ENCODE peak calls at places on chromosomes 3 and 15, in four cellular contexts. X, O, Z and R are unnamed samples.

GRCh38 chr3:31247850-31248618 is 284.7 kb upstream of the STT3B start:
- DNase-seq in Z (no peak), O (no peak), X (no peak), R (no peak)

GRCh38 chr3:55698826-55699225 is 211.7 kb upstream of the WNT5A start:
- DNase-seq in Z (no peak), O (no peak), X (no peak), R (peak)

GRCh38 chr3:171364500-171364899 is 95.7 kb downstream of the TNIK start:
- DNase-seq in O (no peak), Z (no peak), X (no peak), R (no peak)

GRCh38 chr3:71785594-71786472 is 885 bp upstream of the PROK2 start:
- DNase-seq in O (no peak), Z (no peak), X (no peak), R (no peak)

GRCh38 chr3:37943126-37943525 is 47.5 kb upstream of the VILL start:
- DNase-seq in Z (no peak), O (no peak), X (no peak), R (no peak)

GRCh38 chr15:67079361-67079760 is 14.0 kb downstream of the SMAD3 start:
- DNase-seq in X (no peak), Z (no peak), O (no peak), R (no peak)

GRCh38 chr15:90463381-90463780 is 66.3 kb upstream of the CRTC3 start:
- DNase-seq in Z (no peak), O (no peak), X (peak), R (no peak)

GRCh38 chr15:85527907-85528306 is 147.5 kb downstream of the AKAP13 start:
- DNase-seq in O (no peak), X (no peak), Z (no peak), R (no peak)

GRCh38 chr3:126419886-126420786 is 25.4 kb downstream of the CFAP100 start:
- DNase-seq in X (no peak), O (peak), Z (peak), R (no peak)

GRCh38 chr15:62927196-62927595 is 115.4 kb upstream of the TPM1 start:
- DNase-seq in X (no peak), O (no peak), Z (no peak), R (no peak)

GRCh38 chr3:167406876-167407492 is 26.9 kb upstream of the ZBBX start:
- DNase-seq in O (no peak), Z (peak), X (peak), R (peak)

GRCh38 chr15:89400121-89400996 is 65.7 kb upstream of the POLG start:
- DNase-seq in X (no peak), O (no peak), Z (no peak), R (no peak)

GRCh38 chr3:157120071-157120892 is 39.7 kb downstream of the CCNL1 start:
- DNase-seq in Z (peak), X (no peak), O (no peak), R (no peak)
- H3K4me3 ChIP-seq in Z (peak), X (peak), O (no peak), R (no peak)

GRCh38 chr3:29284578-29284977 is 3.7 kb downstream of the RBMS3 start:
- DNase-seq in X (no peak), Z (no peak), O (no peak), R (no peak)
- H3K4me3 ChIP-seq in X (no peak), Z (no peak), O (peak), R (no peak)

DNA sequence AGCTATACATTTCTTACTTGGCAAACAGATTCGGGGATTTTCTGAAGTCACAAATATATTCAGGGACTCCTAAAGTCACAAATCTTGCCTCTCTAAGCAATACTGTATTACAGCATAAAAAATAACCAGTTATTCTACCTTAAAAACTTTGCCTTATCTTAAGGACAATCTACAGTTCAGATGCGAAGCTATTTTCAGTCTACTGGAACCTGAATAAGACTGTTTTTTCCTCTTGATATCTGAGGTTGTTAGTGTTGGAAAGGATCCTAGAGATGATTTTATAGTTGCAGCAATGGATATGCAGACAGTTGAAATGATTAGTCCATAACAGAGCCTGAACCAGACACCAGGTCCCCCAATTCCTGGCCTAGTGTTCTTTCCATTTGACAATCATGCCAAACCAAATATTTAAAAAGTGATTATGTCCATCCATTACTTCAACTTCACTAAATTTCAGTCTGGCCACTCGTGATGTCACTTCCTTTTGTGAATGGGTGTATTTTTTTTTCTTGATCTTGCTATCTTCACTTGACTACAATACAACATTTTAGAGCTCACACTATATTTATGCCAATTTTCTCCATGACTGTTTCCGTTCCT is 1.8 kb downstream of the HDGFL3 start:
- DNase-seq in X (no peak), Z (no peak), O (no peak), R (no peak)
- H3K4me3 ChIP-seq in X (peak), Z (no peak), O (peak), R (peak)

DNA sequence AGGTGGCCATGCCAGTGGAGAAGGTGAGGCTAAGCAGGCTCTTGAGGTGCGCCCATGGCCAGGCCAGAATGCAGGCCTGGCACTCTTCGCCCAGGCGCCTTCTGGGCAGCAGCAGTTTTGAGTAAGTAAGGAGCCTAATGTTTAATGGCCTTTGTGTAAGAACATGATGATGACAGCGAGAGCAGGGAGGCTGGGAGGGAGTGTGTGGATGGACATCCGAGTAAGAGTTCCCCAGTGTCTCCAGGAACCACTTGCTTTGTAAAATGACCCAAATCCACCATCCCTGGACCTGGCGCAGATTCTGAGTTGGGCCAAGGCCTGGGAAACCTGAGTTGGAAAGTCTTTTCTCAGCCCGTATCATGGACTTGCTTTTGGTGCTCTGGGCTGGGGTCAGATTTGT is 24.1 kb downstream of the KLF13 start:
- DNase-seq in O (no peak), X (no peak), Z (no peak), R (no peak)
- H3K4me3 ChIP-seq in O (no peak), X (no peak), Z (no peak), R (no peak)

GRCh38 chr3:49552087-49552486 is 2.2 kb upstream of the BSN start:
- DNase-seq in X (no peak), O (no peak), Z (no peak), R (no peak)

GRCh38 chr3:49553320-49553689 is 972 bp upstream of the BSN start:
- DNase-seq in O (no peak), Z (no peak), X (no peak), R (no peak)

GRCh38 chr3:49556500-49557275 is 2.4 kb downstream of the BSN start:
- DNase-seq in Z (no peak), O (no peak), X (no peak), R (no peak)

GRCh38 chr3:49553690-49554634 is at the start of gene BSN:
- DNase-seq in X (peak), Z (peak), O (peak), R (peak)

GRCh38 chr3:49554639-49555265 is 475 bp downstream of the BSN start:
- DNase-seq in X (no peak), O (no peak), Z (no peak), R (peak)
- H3K4me3 ChIP-seq in X (peak), O (peak), Z (peak), R (peak)

GRCh38 chr15:76058714-76059319 is 968 bp upstream of the TMEM266 start:
- DNase-seq in Z (peak), X (no peak), O (no peak), R (peak)

GRCh38 chr15:76062282-76062681 is 2.5 kb downstream of the TMEM266 start:
- DNase-seq in X (no peak), Z (no peak), O (no peak), R (no peak)

GRCh38 chr15:76059320-76060097 is at the start of gene TMEM266:
- DNase-seq in Z (peak), X (no peak), O (no peak), R (peak)

GRCh38 chr15:76061700-76062099 is 1.9 kb downstream of the TMEM266 start:
- DNase-seq in Z (no peak), X (no peak), O (no peak), R (no peak)

GRCh38 chr15:76060098-76060989 is 559 bp downstream of the TMEM266 start:
- DNase-seq in Z (no peak), O (no peak), X (no peak), R (no peak)
- H3K4me3 ChIP-seq in Z (peak), O (peak), X (peak), R (peak)

GRCh38 chr15:79978260-79978659 is 7.3 kb upstream of the BCL2A1 start:
- DNase-seq in X (no peak), O (no peak), Z (no peak), R (no peak)
- H3K4me3 ChIP-seq in X (no peak), O (no peak), Z (no peak), R (no peak)

DNA sequence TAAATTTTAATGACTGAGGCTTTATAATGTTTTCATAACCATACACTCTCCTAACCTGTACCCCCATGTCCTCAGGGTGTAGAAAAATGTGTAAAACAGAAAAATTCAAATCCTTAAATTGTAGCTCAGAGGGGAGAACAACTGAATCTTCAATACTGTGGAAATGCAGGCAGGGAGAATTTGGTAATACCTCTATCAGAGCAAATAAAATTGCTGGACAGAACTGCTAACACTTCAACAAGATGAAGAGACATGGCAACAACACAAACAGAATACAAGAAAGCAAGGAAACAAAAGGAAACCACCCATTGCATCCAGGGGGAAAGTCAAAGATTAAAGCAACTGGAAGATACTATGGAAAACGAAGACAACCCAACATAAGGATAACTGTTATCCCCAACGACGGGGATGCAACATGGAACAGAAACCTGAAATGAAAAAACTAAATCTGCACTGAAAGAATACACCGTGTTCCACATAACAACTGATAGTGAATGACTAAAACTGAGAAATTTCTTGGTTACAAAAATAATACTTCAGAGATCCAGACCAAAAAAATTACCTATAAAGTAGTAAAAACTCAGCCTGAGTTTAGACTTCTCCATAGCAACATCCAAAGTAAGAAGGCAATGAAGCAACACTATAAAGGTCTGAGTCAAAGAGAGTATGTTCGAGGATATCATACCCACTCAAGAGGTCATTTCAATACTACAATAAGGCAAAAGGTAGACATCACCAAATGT is 48.5 kb downstream of the HACD2 start:
- DNase-seq in O (no peak), Z (no peak), X (no peak), R (no peak)
- H3K4me3 ChIP-seq in O (no peak), Z (no peak), X (no peak), R (no peak)

GRCh38 chr3:11914651-11915050 is 68.0 kb upstream of the TAMM41 start:
- DNase-seq in Z (no peak), X (no peak), O (no peak), R (no peak)

GRCh38 chr3:11910971-11911531 is 64.4 kb upstream of the TAMM41 start:
- DNase-seq in Z (no peak), O (no peak), X (no peak), R (no peak)

GRCh38 chr3:11915621-11916417 is 69.1 kb upstream of the TAMM41 start:
- DNase-seq in Z (no peak), X (no peak), O (no peak), R (no peak)

GRCh38 chr3:11913316-11913715 is 66.6 kb upstream of the TAMM41 start:
- DNase-seq in X (no peak), Z (no peak), O (no peak), R (no peak)

GRCh38 chr3:11914041-11914440 is 67.4 kb upstream of the TAMM41 start:
- DNase-seq in Z (no peak), O (no peak), X (no peak), R (no peak)
- H3K4me3 ChIP-seq in Z (no peak), O (no peak), X (no peak), R (no peak)

GRCh38 chr3:136186850-136187249 is 9.3 kb downstream of the MSL2 start:
- DNase-seq in Z (no peak), O (no peak), X (no peak), R (no peak)

GRCh38 chr3:136181741-136182140 is 14.4 kb downstream of the MSL2 start:
- DNase-seq in X (no peak), O (no peak), Z (no peak), R (no peak)

GRCh38 chr3:136186330-136186729 is 9.8 kb downstream of the MSL2 start:
- DNase-seq in Z (no peak), O (no peak), X (no peak), R (no peak)

GRCh38 chr3:136187868-136188267 is 8.3 kb downstream of the MSL2 start:
- DNase-seq in Z (no peak), O (no peak), X (no peak), R (no peak)

DNA sequence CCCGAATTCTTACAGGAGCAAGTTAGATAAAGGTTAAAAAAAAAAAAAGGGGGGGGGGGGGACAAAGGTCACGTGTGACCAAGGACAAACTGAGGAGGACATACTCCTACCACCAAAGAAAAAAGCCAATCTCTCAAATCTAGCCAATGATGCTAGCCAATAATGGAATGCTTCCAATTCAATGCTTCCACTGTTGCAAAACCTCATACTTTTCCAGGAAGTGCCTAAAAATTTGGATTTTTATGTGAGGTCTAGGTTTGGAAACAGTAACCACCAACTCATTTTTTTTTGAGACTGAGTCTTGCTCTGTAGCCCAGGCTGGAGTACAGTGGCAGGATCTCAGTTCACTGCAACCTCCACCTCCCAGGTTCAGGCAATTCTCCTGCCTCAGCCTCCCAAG is 11.4 kb downstream of the MSL2 start:
- DNase-seq in O (no peak), X (no peak), Z (no peak), R (no peak)
- H3K4me3 ChIP-seq in O (no peak), X (no peak), Z (no peak), R (no peak)